ENCODE peak calls at places on chromosomes 7 and 10, in five cellular contexts. L, P, T, Q and X are unnamed samples.

GRCh38 chr10:118792501-118792900 is 37.7 kb upstream of the CACUL1 start:
- DNase-seq in Q (no peak), T (no peak), L (no peak), P (no peak), X (no peak)

GRCh38 chr7:122132341-122132740 is 11.7 kb downstream of the AASS start:
- DNase-seq in T (no peak), P (no peak), L (no peak), Q (no peak), X (no peak)

GRCh38 chr7:70695804-70696104 is 436.2 kb upstream of the GALNT17 start:
- DNase-seq in T (no peak), P (no peak), Q (no peak), L (no peak), X (no peak)

GRCh38 chr10:123150986-123151738 is 3.0 kb upstream of the BUB3 start:
- DNase-seq in P (no peak), L (no peak), T (no peak), Q (no peak), X (no peak)

GRCh38 chr10:21372651-21373410 is 152.7 kb downstream of the SKIDA1 start:
- DNase-seq in T (peak; percentile 59), L (no peak), P (peak; percentile 50), Q (peak; percentile 58), X (no peak)

GRCh38 chr10:3828404-3829192 is 43.6 kb upstream of the KLF6 start:
- DNase-seq in L (no peak), P (no peak), Q (peak; percentile 70), T (no peak), X (no peak)

GRCh38 chr7:86939197-86939814 is 120.1 kb downstream of the ELAPOR2 start:
- DNase-seq in T (peak; percentile 68), L (no peak), Q (peak; percentile 82), P (peak; percentile 40), X (peak; percentile 50)

GRCh38 chr10:4527281-4527960 is 298.6 kb upstream of the AKR1E2 start:
- DNase-seq in L (no peak), P (no peak), T (no peak), Q (no peak), X (no peak)

GRCh38 chr7:24778543-24779282 is 21.4 kb upstream of the GSDME start:
- DNase-seq in P (no peak), Q (peak; percentile 49), T (no peak), L (no peak), X (no peak)

GRCh38 chr7:12715372-12716133 is 28.1 kb downstream of the ARL4A start:
- DNase-seq in L (peak; percentile 70), T (peak; percentile 77), P (no peak), Q (peak; percentile 98), X (peak; percentile 97)

GRCh38 chr7:123615344-123615743 is 13.7 kb downstream of the ASB15 start:
- DNase-seq in Q (no peak), P (no peak), T (no peak), L (no peak), X (no peak)

GRCh38 chr7:92332782-92333181 is 87.0 kb downstream of the ANKIB1 start:
- DNase-seq in P (no peak), Q (no peak), L (no peak), T (no peak), X (no peak)

GRCh38 chr10:126012485-126012884 is 116.1 kb downstream of the FANK1 start:
- DNase-seq in T (no peak), L (no peak), P (no peak), Q (no peak), X (no peak)

GRCh38 chr10:74891048-74891447 is 64.6 kb downstream of the KAT6B start:
- DNase-seq in Q (no peak), P (no peak), T (no peak), L (no peak), X (no peak)

GRCh38 chr10:97019213-97019844 is 166.4 kb downstream of the SLIT1 start:
- DNase-seq in L (no peak), T (no peak), P (no peak), Q (no peak), X (no peak)

GRCh38 chr7:139471740-139472353 is 11.6 kb downstream of the KLRG2 start:
- DNase-seq in L (no peak), T (no peak), P (no peak), Q (no peak), X (no peak)

GRCh38 chr7:149686001-149686400 is 87.4 kb downstream of the ZNF467 start:
- DNase-seq in L (no peak), P (no peak), T (no peak), Q (no peak), X (no peak)

GRCh38 chr10:93059975-93060886 is at the start of gene CYP26C1:
- DNase-seq in P (no peak), T (no peak), Q (no peak), L (no peak), X (no peak)

GRCh38 chr7:85529831-85530230 is 343.0 kb upstream of the SEMA3D start:
- DNase-seq in Q (no peak), T (no peak), L (no peak), P (no peak), X (no peak)

GRCh38 chr7:40978047-40978446 is 724.8 kb downstream of the INHBA start:
- DNase-seq in Q (no peak), T (no peak), L (no peak), P (no peak), X (no peak)

GRCh38 chr10:88330174-88330573 is 252.9 kb downstream of the RNLS start:
- DNase-seq in P (no peak), Q (no peak), L (no peak), T (no peak), X (no peak)

GRCh38 chr7:42192851-42193456 is 44.1 kb downstream of the GLI3 start:
- DNase-seq in L (peak; percentile 23), T (no peak), P (no peak), Q (no peak), X (peak; percentile 74)

GRCh38 chr7:100598425-100598824 is 3.7 kb upstream of the PCOLCE start:
- DNase-seq in Q (no peak), L (no peak), P (no peak), T (no peak), X (no peak)

GRCh38 chr7:22885824-22886255 is 63.2 kb upstream of the TOMM7 start:
- DNase-seq in Q (peak; percentile 18), T (no peak), L (no peak), P (peak; percentile 88), X (no peak)

GRCh38 chr10:478471-479245 is 210.8 kb downstream of the DIP2C start:
- DNase-seq in Q (no peak), L (no peak), P (no peak), T (no peak), X (no peak)

GRCh38 chr7:13749026-13749425 is 240.4 kb downstream of the ETV1 start:
- DNase-seq in T (no peak), P (no peak), L (no peak), Q (no peak), X (no peak)

GRCh38 chr7:26381476-26382175 is 90.0 kb downstream of the SNX10 start:
- DNase-seq in P (no peak), T (no peak), Q (no peak), L (no peak), X (no peak)

GRCh38 chr7:37977243-37977642 is 56.8 kb downstream of the EPDR1 start:
- DNase-seq in Q (peak; percentile 12), P (no peak), T (no peak), L (no peak), X (no peak)

GRCh38 chr7:32894171-32894570 is 2.6 kb upstream of the KBTBD2 start:
- DNase-seq in T (no peak), L (no peak), Q (peak; percentile 49), P (no peak), X (no peak)

GRCh38 chr7:98805956-98806838 is 63.6 kb downstream of the TMEM130 start:
- DNase-seq in P (no peak), Q (no peak), L (no peak), T (no peak), X (no peak)
- TF ChIP-seq ZNF274 in P (no peak), Q (no peak), L (no peak), T (no peak), X (no peak)

DNA sequence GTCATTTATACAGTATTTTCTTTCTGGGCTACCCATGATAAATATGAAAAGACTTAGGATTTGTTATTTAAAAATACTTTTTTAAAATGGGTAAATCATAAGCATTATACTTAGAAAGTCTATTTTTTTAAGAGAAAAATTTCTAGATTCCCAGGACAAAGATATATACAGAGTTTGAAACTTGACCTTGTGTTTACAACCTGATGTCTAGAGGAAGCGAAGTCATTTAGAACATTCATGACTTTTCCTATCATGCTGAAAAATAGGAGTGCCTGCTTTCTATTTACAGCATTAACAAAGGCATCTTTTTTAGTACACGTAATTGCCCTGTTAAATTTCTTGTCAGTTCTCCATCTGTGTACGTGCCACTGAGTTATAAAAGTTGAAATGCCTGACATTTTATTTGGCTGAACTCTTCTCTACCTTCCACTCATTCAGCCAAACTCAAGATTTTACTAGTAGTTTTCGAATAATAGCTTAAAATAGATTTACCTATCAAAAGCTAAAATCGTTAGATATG is 23.0 kb downstream of the GNAT3 start:
- DNase-seq in T (no peak), Q (no peak), P (no peak), L (no peak), X (no peak)
- TF ChIP-seq ZNF274 in T (no peak), Q (no peak), P (no peak), L (no peak), X (no peak)

DNA sequence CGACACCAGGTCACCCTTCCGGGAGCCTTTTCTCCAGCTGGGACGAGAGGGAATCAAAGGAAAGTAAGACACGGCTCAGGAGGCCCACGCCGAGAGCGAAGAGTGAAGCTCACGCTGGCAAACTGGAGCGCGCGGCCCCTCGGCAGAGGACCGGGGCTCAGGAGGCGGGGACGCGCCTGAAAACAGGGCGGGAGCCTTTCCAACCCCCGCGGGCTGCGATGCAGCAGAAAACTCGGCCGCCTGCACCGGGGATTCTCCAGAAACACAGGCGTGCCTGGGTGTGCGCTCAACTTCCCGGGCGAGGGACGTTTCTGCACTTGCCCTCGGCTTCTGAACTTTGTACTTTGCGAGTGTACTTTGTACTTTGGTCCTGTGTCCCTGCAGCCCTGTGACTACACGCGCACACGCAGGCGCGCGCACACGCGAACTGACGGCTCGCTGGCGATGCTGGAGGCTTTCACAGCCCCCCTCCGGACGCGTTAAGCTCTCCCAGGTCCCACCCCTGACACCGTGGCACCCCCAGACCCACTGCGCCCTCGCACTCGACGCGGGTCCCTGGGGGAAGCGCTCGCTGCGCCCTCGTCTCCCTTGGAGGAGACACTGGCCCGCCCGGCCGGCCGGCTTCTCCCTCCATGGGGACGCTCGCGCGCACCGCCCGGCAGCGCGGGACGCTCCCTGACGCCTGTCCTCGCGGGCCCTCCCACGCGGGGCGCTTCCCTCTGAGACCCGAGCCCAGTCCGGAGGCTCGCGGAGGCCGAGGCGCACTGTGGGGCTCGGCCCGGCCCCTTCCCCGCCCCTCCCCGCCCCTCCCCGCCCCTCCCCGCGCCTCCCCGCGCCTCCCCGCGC is 588 bp upstream of the PAOX start:
- DNase-seq in T (no peak), L (no peak), P (no peak), Q (peak; percentile 56), X (no peak)
- TF ChIP-seq ZNF274 in T (no peak), L (no peak), P (no peak), Q (no peak), X (no peak)

DNA sequence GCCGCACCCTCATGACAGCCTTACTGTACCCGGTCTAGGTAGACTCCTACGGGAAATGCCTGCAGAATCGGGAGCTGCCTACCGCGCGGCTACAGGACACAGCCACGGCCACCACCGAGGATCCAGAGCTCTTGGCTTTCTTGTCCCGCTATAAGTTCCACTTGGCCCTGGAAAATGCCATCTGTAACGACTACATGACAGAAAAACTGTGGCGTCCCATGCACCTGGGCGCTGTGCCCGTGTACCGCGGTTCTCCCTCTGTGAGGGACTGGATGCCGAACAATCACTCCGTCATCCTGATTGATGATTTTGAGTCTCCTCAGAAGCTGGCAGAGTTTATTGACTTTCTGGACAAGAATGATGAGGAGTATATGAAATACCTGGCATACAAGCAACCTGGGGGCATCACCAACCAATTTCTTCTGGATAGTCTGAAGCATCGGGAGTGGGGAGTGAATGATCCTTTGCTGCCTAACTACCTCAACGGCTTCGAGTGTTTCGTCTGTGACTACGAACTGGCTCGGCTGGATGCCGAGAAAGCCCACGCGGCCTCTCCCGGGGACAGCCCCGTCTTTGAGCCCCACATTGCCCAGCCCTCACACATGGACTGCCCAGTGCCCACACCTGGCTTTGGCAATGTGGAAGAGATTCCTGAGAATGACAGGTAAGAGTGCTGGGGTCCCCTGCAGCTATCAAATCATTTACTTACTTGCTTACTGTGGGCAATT is 8.5 kb upstream of the CHCHD1 start:
- DNase-seq in T (no peak), P (no peak), Q (no peak), L (no peak), X (no peak)
- TF ChIP-seq ZNF274 in T (no peak), P (no peak), Q (no peak), L (no peak), X (no peak)